ENCODE peak calls at places on chromosome 18, in four cellular contexts. One of them, this sample, is unnamed.

GRCh38 chr18:77092104-77093066 is 40.2 kb downstream of the MBP start:
- DNase-seq in K562: no peak
- DNase-seq in HL-60: no peak
- DNase-seq in GM12878: no peak
- DNase-seq in this sample: no peak

GRCh38 chr18:2415656-2416055 is 155.6 kb downstream of the METTL4 start:
- DNase-seq in K562: no peak
- DNase-seq in GM12878: no peak
- DNase-seq in HL-60: no peak
- DNase-seq in this sample: no peak

GRCh38 chr18:77067315-77068061 is 65.1 kb downstream of the MBP start:
- DNase-seq in GM12878: peak
- DNase-seq in K562: no peak
- DNase-seq in HL-60: no peak
- DNase-seq in this sample: no peak

GRCh38 chr18:3115430-3116025 is 102.6 kb upstream of the LPIN2 start:
- DNase-seq in K562: no peak
- DNase-seq in HL-60: no peak
- DNase-seq in GM12878: no peak
- DNase-seq in this sample: no peak

GRCh38 chr18:9558397-9559064 is 55.8 kb downstream of the PPP4R1 start:
- DNase-seq in K562: no peak
- DNase-seq in GM12878: no peak
- DNase-seq in HL-60: no peak
- DNase-seq in this sample: no peak

GRCh38 chr18:68916734-68917133 is 118.9 kb downstream of the CCDC102B start:
- DNase-seq in HL-60: no peak
- DNase-seq in GM12878: no peak
- DNase-seq in K562: no peak
- DNase-seq in this sample: no peak

GRCh38 chr18:28767781-28768211 is 590.9 kb upstream of the CDH2 start:
- DNase-seq in HL-60: no peak
- DNase-seq in K562: no peak
- DNase-seq in GM12878: no peak
- DNase-seq in this sample: no peak

GRCh38 chr18:2326999-2327398 is 244.3 kb downstream of the METTL4 start:
- DNase-seq in GM12878: no peak
- DNase-seq in HL-60: no peak
- DNase-seq in K562: no peak
- DNase-seq in this sample: no peak

GRCh38 chr18:48816554-48816953 is 134.2 kb downstream of the SMAD7 start:
- DNase-seq in HL-60: no peak
- DNase-seq in K562: no peak
- DNase-seq in GM12878: no peak
- DNase-seq in this sample: no peak

GRCh38 chr18:48815581-48816324 is 135.0 kb downstream of the SMAD7 start:
- DNase-seq in HL-60: no peak
- DNase-seq in GM12878: no peak
- DNase-seq in K562: no peak
- DNase-seq in this sample: no peak

GRCh38 chr18:48813833-48814489 is 136.8 kb downstream of the SMAD7 start:
- DNase-seq in HL-60: peak
- DNase-seq in GM12878: no peak
- DNase-seq in K562: peak
- DNase-seq in this sample: no peak

GRCh38 chr18:48815182-48815520 is 135.6 kb downstream of the SMAD7 start:
- DNase-seq in HL-60: no peak
- DNase-seq in K562: no peak
- DNase-seq in GM12878: no peak
- DNase-seq in this sample: no peak

DNA sequence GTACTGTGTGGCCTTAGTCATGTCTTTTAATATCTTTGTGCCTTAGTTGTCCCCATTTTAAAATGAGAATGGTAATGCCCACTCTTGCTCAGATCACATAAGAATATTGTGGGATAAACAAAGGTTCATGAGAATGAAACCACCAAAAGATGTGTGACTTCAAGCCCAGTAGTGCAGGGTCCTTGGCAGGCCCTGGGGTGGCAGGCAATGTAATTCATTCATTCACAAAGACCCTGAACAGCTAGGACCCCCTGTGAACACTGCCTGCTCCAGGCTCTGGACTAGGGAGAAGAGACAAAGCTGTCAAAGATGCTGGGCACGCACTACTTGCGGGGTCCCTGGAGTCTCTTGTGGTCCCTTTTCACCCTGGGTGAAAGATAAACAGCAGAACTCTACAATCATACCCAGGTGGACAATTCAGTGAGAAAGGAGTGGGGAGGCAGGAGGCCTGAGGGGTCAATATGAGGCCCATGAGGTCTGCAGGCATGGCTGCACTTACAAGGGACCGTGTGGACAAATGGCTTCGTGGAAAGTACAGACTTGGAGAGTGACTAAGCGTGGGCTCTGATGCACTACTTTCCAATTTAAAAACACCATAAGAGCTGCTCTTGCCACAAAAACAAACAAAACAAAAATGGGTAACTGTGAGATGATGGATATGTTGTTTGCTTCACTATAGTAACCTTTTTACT is 136.1 kb downstream of the SMAD7 start:
- DNase-seq in GM12878: no peak
- DNase-seq in HL-60: no peak
- DNase-seq in K562: no peak
- DNase-seq in this sample: no peak
- TF ChIP-seq SPI1 in GM12878: no peak
- TF ChIP-seq SPI1 in HL-60: no peak
- TF ChIP-seq SPI1 in K562: no peak
- TF ChIP-seq SPI1 in this sample: no peak

DNA sequence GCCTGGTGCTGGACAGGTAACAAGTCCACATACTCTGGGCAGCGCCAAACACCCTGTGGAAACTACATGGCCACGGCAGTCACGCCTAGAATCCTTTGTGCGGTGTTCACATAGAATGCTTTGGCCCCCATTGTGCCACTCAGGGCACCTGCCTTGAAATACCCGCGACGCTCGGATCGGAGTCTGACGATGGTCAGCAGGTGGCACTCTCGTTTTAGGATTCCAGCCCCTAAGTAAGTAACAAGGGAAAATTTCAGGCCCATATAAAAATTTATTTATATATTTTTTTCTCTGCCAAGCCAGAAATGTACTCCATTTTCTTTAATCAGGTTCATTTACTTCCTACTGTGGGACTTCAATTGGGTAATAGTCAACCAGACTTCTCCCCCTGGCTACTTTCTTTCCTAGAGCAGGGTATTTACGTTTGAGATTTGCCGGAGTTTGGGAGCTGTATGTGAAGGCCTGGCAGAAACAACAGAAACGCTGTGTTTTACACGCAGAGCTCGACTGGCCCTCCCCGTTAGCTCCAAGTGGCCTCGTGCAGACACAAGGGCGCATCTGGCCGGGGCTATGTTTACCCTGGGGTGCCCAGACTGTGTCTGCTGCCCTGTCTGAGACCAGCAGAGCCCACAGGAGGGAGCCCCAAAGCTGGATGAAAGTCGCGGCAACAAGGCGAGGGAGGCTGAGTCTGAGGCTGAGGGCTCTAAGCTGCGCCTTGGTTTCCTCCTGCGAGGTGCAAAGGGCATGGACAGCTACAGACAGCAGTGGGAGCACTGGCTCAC is 41.6 kb downstream of the LRRC30 start:
- DNase-seq in K562: no peak
- DNase-seq in HL-60: no peak
- DNase-seq in GM12878: no peak
- DNase-seq in this sample: no peak
- TF ChIP-seq POLR2AphosphoS5 in K562: no peak
- TF ChIP-seq POLR2AphosphoS5 in HL-60: no peak
- TF ChIP-seq POLR2AphosphoS5 in GM12878: no peak
- TF ChIP-seq POLR2AphosphoS5 in this sample: no peak

GRCh38 chr18:23134780-23135678 is at the start of gene CABLES1:
- DNase-seq in HL-60: peak
- DNase-seq in GM12878: no peak
- DNase-seq in K562: peak
- DNase-seq in this sample: peak
- TF ChIP-seq SPI1 in HL-60: peak
- TF ChIP-seq SPI1 in GM12878: no peak
- TF ChIP-seq SPI1 in K562: no peak
- TF ChIP-seq SPI1 in this sample: no peak

GRCh38 chr18:58823385-58823784 is 41.3 kb upstream of the ZNF532 start:
- DNase-seq in K562: no peak
- DNase-seq in HL-60: no peak
- DNase-seq in GM12878: no peak
- DNase-seq in this sample: no peak

GRCh38 chr18:58822944-58823343 is 41.7 kb upstream of the ZNF532 start:
- DNase-seq in HL-60: no peak
- DNase-seq in K562: no peak
- DNase-seq in GM12878: no peak
- DNase-seq in this sample: no peak

GRCh38 chr18:58814317-58814716 is 50.4 kb upstream of the ZNF532 start:
- DNase-seq in GM12878: no peak
- DNase-seq in K562: no peak
- DNase-seq in HL-60: no peak
- DNase-seq in this sample: no peak

GRCh38 chr18:58819051-58819450 is 45.6 kb upstream of the ZNF532 start:
- DNase-seq in GM12878: peak
- DNase-seq in K562: no peak
- DNase-seq in HL-60: no peak
- DNase-seq in this sample: peak

DNA sequence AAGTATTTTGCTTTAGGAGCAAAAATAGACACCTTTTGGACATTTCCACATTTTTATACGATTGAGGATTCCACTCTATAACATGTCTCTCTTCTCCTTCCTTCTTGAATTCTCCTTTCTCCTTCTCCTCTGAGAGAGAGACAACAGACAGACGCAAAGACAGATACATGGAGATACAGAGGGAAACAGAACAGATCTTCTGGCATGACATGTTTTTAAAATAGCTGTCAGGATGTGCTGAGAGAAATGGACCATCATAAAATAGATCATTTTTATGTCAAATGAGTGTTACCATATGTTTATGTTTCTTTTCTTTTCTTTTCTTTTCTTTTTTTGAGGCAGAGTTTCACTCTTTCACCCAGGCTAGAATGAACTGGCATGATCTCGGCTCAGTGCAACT is 44.4 kb upstream of the ZNF532 start:
- DNase-seq in HL-60: no peak
- DNase-seq in K562: no peak
- DNase-seq in GM12878: no peak
- DNase-seq in this sample: no peak
- TF ChIP-seq POLR2AphosphoS5 in HL-60: no peak
- TF ChIP-seq POLR2AphosphoS5 in K562: no peak
- TF ChIP-seq POLR2AphosphoS5 in GM12878: no peak
- TF ChIP-seq POLR2AphosphoS5 in this sample: no peak

GRCh38 chr18:75213610-75214009 is 3.0 kb downstream of the TSHZ1 start:
- DNase-seq in HL-60: no peak
- DNase-seq in GM12878: no peak
- DNase-seq in K562: no peak
- DNase-seq in this sample: no peak
- TF ChIP-seq SPI1 in HL-60: no peak
- TF ChIP-seq SPI1 in GM12878: no peak
- TF ChIP-seq SPI1 in K562: no peak
- TF ChIP-seq SPI1 in this sample: no peak

DNA sequence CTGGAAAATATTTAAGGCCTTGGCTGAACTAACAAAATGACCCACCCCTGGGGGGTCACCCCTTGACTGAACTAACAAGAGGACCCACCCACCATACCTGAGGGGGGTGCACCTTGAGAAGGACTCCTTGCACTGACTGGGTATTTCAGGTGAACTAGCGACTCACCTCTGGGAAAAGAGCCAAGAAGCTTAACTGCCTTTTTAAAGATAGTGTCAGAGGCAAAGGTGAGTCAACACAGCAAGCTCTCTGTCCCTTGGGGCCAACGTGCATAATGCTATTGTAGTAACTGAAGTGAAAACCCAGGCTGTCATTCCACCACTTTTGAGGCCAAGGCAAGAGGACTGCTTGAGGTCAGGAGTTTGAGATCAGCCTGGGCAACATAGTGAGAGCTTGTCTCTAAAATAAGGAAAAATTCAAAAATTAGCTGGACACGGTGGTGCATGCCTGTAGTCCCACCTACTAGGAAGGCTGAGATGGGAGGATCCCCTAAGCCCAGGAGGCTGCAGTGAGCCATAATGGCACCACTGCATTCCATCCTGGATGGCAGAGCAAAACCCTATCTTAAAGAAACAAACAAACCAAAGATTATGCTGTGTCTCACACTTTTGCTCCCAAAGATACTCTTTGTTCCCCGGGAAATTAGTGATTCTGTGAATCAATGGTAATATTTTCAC is 36.4 kb upstream of the ZCCHC2 start:
- DNase-seq in K562: peak
- DNase-seq in HL-60: no peak
- DNase-seq in GM12878: no peak
- DNase-seq in this sample: no peak
- TF ChIP-seq POLR2AphosphoS5 in K562: no peak
- TF ChIP-seq POLR2AphosphoS5 in HL-60: no peak
- TF ChIP-seq POLR2AphosphoS5 in GM12878: no peak
- TF ChIP-seq POLR2AphosphoS5 in this sample: no peak

GRCh38 chr18:31611511-31611910 is 19.8 kb downstream of the TTR start:
- DNase-seq in GM12878: no peak
- DNase-seq in HL-60: no peak
- DNase-seq in K562: no peak
- DNase-seq in this sample: no peak

GRCh38 chr18:31614044-31614443 is 22.4 kb downstream of the TTR start:
- DNase-seq in HL-60: no peak
- DNase-seq in GM12878: no peak
- DNase-seq in K562: no peak
- DNase-seq in this sample: no peak

GRCh38 chr18:31610841-31611240 is 19.2 kb downstream of the TTR start:
- DNase-seq in K562: no peak
- DNase-seq in HL-60: no peak
- DNase-seq in GM12878: no peak
- DNase-seq in this sample: no peak

GRCh38 chr18:31609886-31610646 is 18.4 kb downstream of the TTR start:
- DNase-seq in HL-60: no peak
- DNase-seq in K562: no peak
- DNase-seq in GM12878: no peak
- DNase-seq in this sample: no peak

DNA sequence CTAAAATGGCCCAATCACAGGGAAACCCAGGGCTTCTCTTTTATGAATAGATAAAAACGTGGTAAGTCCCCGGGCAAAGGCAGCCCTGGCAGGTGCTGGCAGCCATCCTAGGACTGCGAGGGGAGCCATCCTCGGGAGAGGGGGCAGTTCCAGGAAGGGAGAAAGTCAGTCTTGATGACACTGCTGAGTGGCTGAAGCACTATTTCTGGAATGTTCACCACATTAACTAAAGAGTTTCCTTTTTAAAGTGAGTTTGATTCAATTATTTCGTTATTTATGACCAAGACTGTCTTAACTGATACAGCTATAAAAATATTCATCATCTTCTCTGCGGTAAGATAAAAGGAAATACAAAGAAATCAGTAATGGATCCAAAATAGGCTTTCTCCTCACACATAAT is 20.4 kb downstream of the TTR start:
- DNase-seq in GM12878: no peak
- DNase-seq in K562: no peak
- DNase-seq in HL-60: no peak
- DNase-seq in this sample: no peak
- TF ChIP-seq SPI1 in GM12878: no peak
- TF ChIP-seq SPI1 in K562: no peak
- TF ChIP-seq SPI1 in HL-60: no peak
- TF ChIP-seq SPI1 in this sample: no peak

GRCh38 chr18:48922801-48923730 is 27.7 kb downstream of the SMAD7 start:
- DNase-seq in HL-60: no peak
- DNase-seq in GM12878: no peak
- DNase-seq in K562: peak
- DNase-seq in this sample: no peak
- TF ChIP-seq POLR2AphosphoS5 in HL-60: peak
- TF ChIP-seq POLR2AphosphoS5 in GM12878: no peak
- TF ChIP-seq POLR2AphosphoS5 in K562: no peak
- TF ChIP-seq POLR2AphosphoS5 in this sample: no peak